ENCODE peak calls at places on chromosomes 16 and 17, in six cellular contexts. A, C, J, S, Y and F are unnamed samples.

GRCh38 chr17:66494023-66494803 is 191.8 kb downstream of the PRKCA start:
- DNase-seq in A (peak; percentile 60), C (peak; percentile 82), J (peak; percentile 98), S (no peak), Y (peak; percentile 85), F (no peak)

GRCh38 chr17:17042381-17042736 is at the start of gene MPRIP:
- DNase-seq in A (no peak), C (no peak), J (no peak), S (no peak), Y (no peak), F (no peak)

GRCh38 chr16:86012221-86012620 is 113.3 kb downstream of the IRF8 start:
- DNase-seq in A (no peak), C (no peak), J (no peak), S (no peak), Y (no peak), F (no peak)

GRCh38 chr17:50056217-50056960 is 479 bp downstream of the ITGA3 start:
- DNase-seq in A (no peak), C (no peak), J (peak; percentile 80), S (peak; percentile 79), Y (peak; percentile 70), F (peak; percentile 80)

GRCh38 chr16:81198635-81199034 is 39.9 kb upstream of the BCO1 start:
- DNase-seq in A (no peak), C (no peak), J (peak; percentile 27), S (no peak), Y (peak; percentile 34), F (no peak)

GRCh38 chr16:26129997-26130396 is 438.2 kb downstream of the HS3ST4 start:
- DNase-seq in A (no peak), C (no peak), J (no peak), S (no peak), Y (no peak), F (no peak)

GRCh38 chr17:81659038-81659437 is 2.7 kb upstream of the PDE6G start:
- DNase-seq in A (no peak), C (no peak), J (no peak), S (no peak), Y (no peak), F (no peak)

GRCh38 chr17:7897773-7898172 is 9.2 kb downstream of the CHD3 start:
- DNase-seq in A (no peak), C (peak; percentile 55), J (peak; percentile 69), S (no peak), Y (peak; percentile 77), F (no peak)

GRCh38 chr17:15265131-15265530 is at the start of gene PMP22:
- DNase-seq in A (no peak), C (no peak), J (peak; percentile 48), S (no peak), Y (peak; percentile 49), F (no peak)
- H3K4me3 ChIP-seq in A (peak within 1 kb of the TSS; percentile 49), C (peak within 1 kb of the TSS; percentile 2), J (no peak within 1 kb of the TSS), S (peak within 1 kb of the TSS; percentile 62), Y (no peak within 1 kb of the TSS), F (no peak within 1 kb of the TSS)

DNA sequence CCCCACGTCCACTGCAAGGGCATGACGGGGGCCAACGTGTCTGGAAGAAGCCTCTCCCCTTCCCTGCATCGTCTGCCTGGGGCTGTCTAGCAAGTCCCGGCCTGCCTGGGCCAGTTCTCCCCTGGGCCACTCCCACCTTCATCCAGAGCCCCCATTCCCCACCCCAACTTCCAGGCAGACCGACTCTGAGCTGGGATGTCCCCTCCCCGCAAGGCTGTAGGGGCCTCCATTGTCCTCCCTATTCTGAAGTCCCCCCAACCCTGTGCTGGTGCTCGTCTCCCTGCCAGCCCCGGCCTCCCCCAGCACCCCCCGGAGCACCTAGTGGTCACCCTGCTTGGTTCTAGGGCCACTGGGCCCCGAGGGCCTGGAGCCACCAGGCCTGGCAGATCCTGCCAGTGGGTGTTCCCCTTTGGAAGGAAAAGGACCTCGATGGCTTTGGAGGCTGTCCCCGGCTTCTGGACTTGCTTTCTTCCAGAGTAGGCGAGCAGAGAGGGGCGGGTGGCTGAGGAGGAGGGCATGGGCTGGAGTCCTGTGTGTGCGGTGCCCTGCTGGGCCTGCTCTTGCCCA is 4.8 kb downstream of the GLIS2 start:
- DNase-seq in A (no peak), C (no peak), J (no peak), S (no peak), Y (no peak), F (no peak)
- H3K27ac ChIP-seq in A (no peak overlapping the region), C (peak overlapping the region; percentile 19), J (no peak overlapping the region), S (peak overlapping the region; percentile 97), Y (no peak overlapping the region), F (peak overlapping the region; percentile 94)

DNA sequence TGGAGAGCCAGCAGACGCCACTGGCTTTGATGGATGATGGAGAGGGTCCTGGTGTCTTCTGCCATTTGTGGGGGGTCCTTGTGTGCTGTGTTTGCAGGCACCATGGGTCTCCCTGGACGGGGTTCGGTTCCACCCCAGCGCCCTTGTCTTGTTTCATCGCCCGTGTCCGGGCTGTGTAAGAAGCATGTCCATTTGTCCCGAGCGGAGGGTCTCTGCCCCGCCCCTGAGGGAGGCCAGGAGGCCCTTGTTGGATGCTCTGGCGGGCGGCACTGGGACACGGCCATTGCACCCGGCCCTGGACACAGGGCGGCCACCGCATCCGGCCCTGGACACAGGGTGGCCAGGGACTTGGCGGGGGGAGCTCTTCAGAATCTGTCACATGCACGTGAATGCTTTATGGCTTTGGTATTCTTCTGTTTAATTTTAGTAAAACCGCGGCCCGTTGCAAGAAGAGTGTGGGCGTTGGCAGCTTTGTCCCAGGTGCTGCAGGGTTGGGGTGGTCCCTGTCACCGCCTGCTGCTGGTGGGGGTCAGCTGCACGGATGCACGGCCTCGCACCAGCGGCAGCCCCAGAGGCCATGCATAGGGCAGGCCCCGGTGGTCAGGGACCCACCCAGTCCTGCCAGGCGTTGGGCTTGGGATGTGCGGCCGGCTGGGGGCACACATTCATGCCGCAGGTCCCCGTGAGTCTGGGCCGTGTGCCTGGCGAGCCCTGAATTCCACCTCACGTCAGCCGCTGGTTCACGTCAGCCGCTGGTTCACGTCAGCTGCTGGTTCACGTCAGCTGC is 21.0 kb upstream of the ZNF750 start:
- DNase-seq in A (no peak), C (no peak), J (no peak), S (no peak), Y (no peak), F (no peak)
- H3K4me3 ChIP-seq in A (no peak overlapping the region), C (no peak overlapping the region), J (no peak overlapping the region), S (no peak overlapping the region), Y (no peak overlapping the region), F (no peak overlapping the region)

GRCh38 chr17:44917456-44917855 is 2.2 kb upstream of the GFAP start:
- DNase-seq in A (no peak), C (no peak), J (no peak), S (peak; percentile 34), Y (no peak), F (no peak)

GRCh38 chr17:44916059-44916780 is 920 bp upstream of the GFAP start:
- DNase-seq in A (no peak), C (no peak), J (no peak), S (peak; percentile 42), Y (no peak), F (no peak)

GRCh38 chr17:44919411-44919810 is 4.1 kb upstream of the GFAP start:
- DNase-seq in A (no peak), C (no peak), J (no peak), S (peak; percentile 24), Y (no peak), F (no peak)

GRCh38 chr17:44916781-44917241 is 1.5 kb upstream of the GFAP start:
- DNase-seq in A (no peak), C (no peak), J (peak; percentile 71), S (peak; percentile 65), Y (peak; percentile 61), F (peak; percentile 87)

GRCh38 chr17:44918006-44918405 is 2.7 kb upstream of the GFAP start:
- DNase-seq in A (no peak), C (no peak), J (no peak), S (peak; percentile 34), Y (no peak), F (no peak)
- H3K27ac ChIP-seq in A (no peak overlapping the region), C (no peak overlapping the region), J (no peak overlapping the region), S (peak overlapping the region; percentile 72), Y (no peak overlapping the region), F (no peak overlapping the region)

GRCh38 chr17:63039899-63040602 is 74.0 kb downstream of the TANC2 start:
- DNase-seq in A (no peak), C (peak; percentile 29), J (peak; percentile 80), S (no peak), Y (peak; percentile 30), F (no peak)
- H3K4me3 ChIP-seq in A (no peak overlapping the region), C (peak overlapping the region; percentile 19), J (peak overlapping the region; percentile 28), S (no peak overlapping the region), Y (no peak overlapping the region), F (no peak overlapping the region)

DNA sequence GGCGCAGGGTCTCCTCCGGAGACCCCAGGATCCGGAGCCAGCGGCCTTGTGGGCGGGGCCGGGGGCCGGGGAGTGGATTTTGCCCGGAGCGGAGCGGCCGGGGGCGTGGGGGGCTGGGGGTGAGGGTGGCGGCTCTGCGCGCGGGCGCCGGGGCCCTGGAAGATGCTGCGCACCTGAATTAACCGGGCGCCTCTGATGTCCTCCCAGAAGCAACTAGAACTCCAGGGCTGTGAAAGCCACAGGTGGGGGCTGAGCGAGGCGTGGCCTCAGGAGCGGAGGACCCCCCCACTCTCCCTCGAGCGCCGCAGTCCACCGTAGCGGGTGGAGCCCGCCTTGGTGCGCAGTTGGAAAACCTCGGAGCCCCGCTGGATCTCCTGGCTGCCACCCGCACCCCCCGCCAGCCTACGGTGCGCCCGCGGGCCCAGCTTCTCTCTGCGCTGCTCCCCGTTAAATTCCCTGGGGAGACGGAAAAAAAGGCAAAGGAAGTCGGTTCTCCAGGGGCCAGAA is 535 bp downstream of the SLC26A11 start:
- DNase-seq in A (no peak), C (peak; percentile 46), J (peak; percentile 55), S (no peak), Y (peak; percentile 16), F (no peak)
- H3K27ac ChIP-seq in A (no peak overlapping the region), C (peak overlapping the region; percentile 86), J (no peak overlapping the region), S (peak overlapping the region; percentile 99), Y (peak overlapping the region; percentile 49), F (peak overlapping the region; percentile 85)

DNA sequence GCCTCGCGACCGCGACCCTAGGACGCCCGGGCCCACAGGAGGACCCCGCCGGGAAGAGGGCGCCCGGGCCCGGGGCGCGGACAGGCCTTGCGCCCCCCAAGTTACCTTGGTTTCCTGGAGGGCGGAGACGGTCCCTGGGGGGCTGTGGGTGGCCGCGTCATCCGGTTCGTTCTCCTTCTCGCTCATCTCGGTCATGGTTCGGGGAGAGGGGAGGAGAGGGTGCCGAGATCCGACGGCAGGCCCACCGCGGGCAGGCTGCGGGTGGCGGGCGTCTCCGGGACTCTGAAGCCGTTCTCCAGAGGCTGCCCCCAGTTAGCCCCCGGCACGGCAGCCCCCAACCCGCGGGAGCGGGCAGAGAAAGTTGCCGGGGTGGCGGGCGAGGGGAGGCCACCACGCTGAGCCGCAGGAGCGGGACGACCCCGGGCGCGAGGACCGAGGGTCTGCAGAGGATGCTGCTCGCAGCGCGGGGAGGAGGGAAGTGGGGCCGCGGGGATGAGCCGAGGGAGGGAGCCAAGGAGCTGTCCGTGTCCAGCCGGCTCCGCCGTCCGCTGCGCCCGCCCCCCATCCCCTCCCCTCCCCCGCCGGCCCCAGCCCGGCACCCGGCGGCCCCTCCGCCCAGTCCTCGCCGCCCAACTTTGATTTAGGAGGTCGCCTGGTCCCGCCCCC is at the start of gene STAC2:
- DNase-seq in A (no peak), C (no peak), J (peak; percentile 34), S (no peak), Y (no peak), F (no peak)
- H3K4me3 ChIP-seq in A (peak within 1 kb of the TSS; percentile 49), C (peak within 1 kb of the TSS; percentile 46), J (peak within 1 kb of the TSS; percentile 58), S (peak within 1 kb of the TSS; percentile 41), Y (peak within 1 kb of the TSS; percentile 40), F (peak within 1 kb of the TSS; percentile 75)

DNA sequence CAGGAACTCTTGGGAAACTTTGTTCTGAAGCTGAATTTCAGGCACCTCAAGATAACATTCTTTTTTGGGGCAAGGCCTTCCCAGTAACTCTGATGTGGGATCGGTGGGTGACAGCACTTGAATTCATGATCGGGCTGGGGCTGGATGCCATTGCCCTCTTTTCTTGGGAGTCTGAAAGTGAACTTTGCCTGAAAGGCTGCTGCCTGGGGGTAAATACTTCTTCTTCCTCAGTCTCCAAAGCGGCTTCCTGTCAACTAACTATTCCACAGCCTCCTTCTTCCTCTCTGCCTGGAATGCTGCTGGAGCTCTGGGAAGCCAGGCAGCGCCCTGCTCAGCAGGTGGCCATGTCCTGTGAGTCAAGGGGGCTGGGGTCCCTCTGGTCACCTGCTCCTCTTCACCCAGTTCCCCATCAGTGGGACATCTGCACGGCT is 79.5 kb downstream of the WIPI1 start:
- DNase-seq in A (no peak), C (no peak), J (no peak), S (no peak), Y (no peak), F (no peak)
- H3K27ac ChIP-seq in A (peak overlapping the region; percentile 99), C (peak overlapping the region; percentile 84), J (peak overlapping the region; percentile 99), S (peak overlapping the region; percentile 99), Y (no peak overlapping the region), F (peak overlapping the region; percentile 76)